ENCODE peak calls at places on chromosome 6, in five cellular contexts. L is stimulated activated CD4-positive, alpha-beta T cell treated with anti-CD3 and anti-CD28 coated beads, Interleukin-2, amount 100 ng/mL, for 24 hours; R is SW 1271; S is right lobe of liver; Z is GM04504. B is an unnamed sample.
A peak's percentile ranks its signal among the peaks of the same experiment; 100 is the strongest.

GRCh38 chr6:118725944-118726343 is 74.6 kb upstream of the CEP85L start:
- DNase-seq in L (peak; percentile 76), R (no peak), S (no peak), Z (no peak), B (no peak)

GRCh38 chr6:147974376-147974775 is 368.3 kb upstream of the SASH1 start:
- DNase-seq in L (no peak), R (no peak), S (no peak), Z (peak; percentile 4), B (no peak)

GRCh38 chr6:69704916-69705315 is 91.9 kb downstream of the LMBRD1 start:
- DNase-seq in L (no peak), R (no peak), S (no peak), Z (no peak), B (no peak)

GRCh38 chr6:44113396-44113795 is 13.9 kb downstream of the MRPL14 start:
- DNase-seq in L (no peak), R (no peak), S (no peak), Z (no peak), B (no peak)

GRCh38 chr6:99746261-99746895 is 139.7 kb downstream of the PRDM13 start:
- DNase-seq in L (peak; percentile 57), R (peak; percentile 63), S (peak; percentile 51), Z (peak; percentile 48), B (peak; percentile 76)

GRCh38 chr6:2611092-2611491 is 139.6 kb downstream of the MYLK4 start:
- DNase-seq in L (no peak), R (no peak), S (no peak), Z (no peak), B (no peak)

GRCh38 chr6:25681848-25682247 is 29.8 kb downstream of the SCGN start:
- DNase-seq in L (no peak), R (no peak), S (no peak), Z (no peak), B (no peak)

GRCh38 chr6:83459663-83460062 is 28.8 kb upstream of the ME1 start:
- DNase-seq in L (no peak), R (no peak), S (no peak), Z (no peak), B (no peak)

GRCh38 chr6:157230971-157231370 is 92.3 kb downstream of the TMEM242 start:
- DNase-seq in L (no peak), R (no peak), S (peak; percentile 31), Z (no peak), B (no peak)

GRCh38 chr6:142946181-142946923 is 1.4 kb upstream of the HIVEP2 start:
- DNase-seq in L (peak; percentile 89), R (peak; percentile 92), S (peak; percentile 98), Z (peak; percentile 98), B (peak; percentile 95)

GRCh38 chr6:110859335-110859792 is 15.2 kb upstream of the AMD1 start:
- DNase-seq in L (no peak), R (no peak), S (peak; percentile 50), Z (no peak), B (no peak)

GRCh38 chr6:142867988-142868818 is 76.8 kb downstream of the HIVEP2 start:
- DNase-seq in L (no peak), R (no peak), S (no peak), Z (no peak), B (no peak)

GRCh38 chr6:154474636-154475428 is 35.7 kb downstream of the CNKSR3 start:
- DNase-seq in L (no peak), R (no peak), S (no peak), Z (peak; percentile 66), B (peak; percentile 7)

GRCh38 chr6:168145747-168146596 is 67.0 kb upstream of the FRMD1 start:
- DNase-seq in L (no peak), R (no peak), S (no peak), Z (no peak), B (no peak)

GRCh38 chr6:42166444-42167141 is 6.6 kb upstream of the GUCA1A start:
- DNase-seq in L (peak; percentile 87), R (peak; percentile 49), S (peak; percentile 68), Z (no peak), B (peak; percentile 63)

GRCh38 chr6:22656696-22657340 is 87.5 kb downstream of the HDGFL1 start:
- DNase-seq in L (no peak), R (no peak), S (no peak), Z (no peak), B (no peak)

GRCh38 chr6:40894962-40895799 is 143.8 kb downstream of the UNC5CL start:
- DNase-seq in L (no peak), R (peak; percentile 7), S (no peak), Z (peak; percentile 46), B (peak; percentile 40)

GRCh38 chr6:37570801-37571200 is 71.1 kb upstream of the CCDC167 start:
- DNase-seq in L (no peak), R (no peak), S (no peak), Z (no peak), B (no peak)

GRCh38 chr6:76706086-76706485 is 633.6 kb upstream of the IMPG1 start:
- DNase-seq in L (no peak), R (no peak), S (no peak), Z (no peak), B (no peak)

GRCh38 chr6:5086294-5086890 is 1.3 kb downstream of the PPP1R3G start:
- DNase-seq in L (no peak), R (no peak), S (no peak), Z (no peak), B (no peak)

GRCh38 chr6:53413326-53413725 is 64.6 kb upstream of the ELOVL5 start:
- DNase-seq in L (no peak), R (no peak), S (no peak), Z (no peak), B (no peak)

GRCh38 chr6:42978487-42978792 is 541 bp downstream of the PEX6 start:
- DNase-seq in L (peak; percentile 35), R (no peak), S (no peak), Z (no peak), B (no peak)

GRCh38 chr6:2733324-2733723 is 17.4 kb downstream of the MYLK4 start:
- DNase-seq in L (no peak), R (no peak), S (no peak), Z (no peak), B (no peak)

GRCh38 chr6:118719351-118720124 is 68.1 kb upstream of the CEP85L start:
- DNase-seq in L (peak; percentile 43), R (no peak), S (no peak), Z (no peak), B (no peak)

GRCh38 chr6:134714113-134714512 is 235.8 kb downstream of the ALDH8A1 start:
- DNase-seq in L (no peak), R (no peak), S (no peak), Z (no peak), B (no peak)

GRCh38 chr6:126180585-126180984 is 159.3 kb upstream of the CENPW start:
- DNase-seq in L (no peak), R (peak; percentile 88), S (no peak), Z (peak; percentile 33), B (peak; percentile 89)

GRCh38 chr6:41677430-41678045 is 39.3 kb downstream of the MDFI start:
- DNase-seq in L (no peak), R (no peak), S (no peak), Z (no peak), B (no peak)

GRCh38 chr6:91476000-91476399 is 889.1 kb upstream of the MAP3K7 start:
- DNase-seq in L (no peak), R (peak; percentile 10), S (no peak), Z (no peak), B (no peak)

GRCh38 chr6:150204705-150205472 is 62.0 kb downstream of the PPP1R14C start:
- DNase-seq in L (no peak), R (no peak), S (no peak), Z (no peak), B (no peak)

GRCh38 chr6:3355358-3356055 is 96.8 kb downstream of the PSMG4 start:
- DNase-seq in L (no peak), R (peak; percentile 70), S (no peak), Z (no peak), B (no peak)

GRCh38 chr6:111626446-111626845 is 20.8 kb upstream of the TRAF3IP2 start:
- DNase-seq in L (no peak), R (no peak), S (no peak), Z (no peak), B (no peak)

GRCh38 chr6:150696156-150696555 is 96.5 kb downstream of the PLEKHG1 start:
- DNase-seq in L (no peak), R (no peak), S (no peak), Z (no peak), B (no peak)

GRCh38 chr6:165662041-165662491 is 975 bp downstream of the PDE10A start:
- DNase-seq in L (no peak), R (no peak), S (no peak), Z (no peak), B (no peak)

GRCh38 chr6:31163922-31164321 is 5.5 kb downstream of the TCF19 start:
- DNase-seq in L (no peak), R (no peak), S (no peak), Z (no peak), B (peak; percentile 13)

GRCh38 chr6:129889580-129889979 is 28.5 kb upstream of the TMEM244 start:
- DNase-seq in L (no peak), R (peak; percentile 16), S (no peak), Z (peak; percentile 57), B (no peak)

GRCh38 chr6:42339991-42340401 is 111.7 kb downstream of the TRERF1 start:
- DNase-seq in L (peak; percentile 65), R (no peak), S (no peak), Z (no peak), B (no peak)

GRCh38 chr6:152308306-152308705 is 328.9 kb downstream of the SYNE1 start:
- DNase-seq in L (no peak), R (no peak), S (no peak), Z (no peak), B (no peak)

GRCh38 chr6:8183266-8183665 is 80.9 kb upstream of the EEF1E1 start:
- DNase-seq in L (no peak), R (no peak), S (no peak), Z (no peak), B (no peak)

GRCh38 chr6:119034827-119035458 is 43.5 kb downstream of the FAM184A start:
- DNase-seq in L (no peak), R (no peak), S (no peak), Z (no peak), B (no peak)